ENCODE peak calls at places on chromosomes 7 and 10, in six cellular contexts. X, K, O, T, I and H are unnamed samples.

GRCh38 chr7:103690576-103690975 is 244.6 kb upstream of the SLC26A5 start:
- DNase-seq in O (no peak), K (no peak), X (no peak), I (no peak), T (no peak), H (no peak)

GRCh38 chr10:114306116-114306973 is 67.3 kb downstream of the VWA2 start:
- DNase-seq in K (no peak), O (no peak), I (no peak), X (no peak), T (peak; percentile 79), H (peak; percentile 92)

GRCh38 chr10:70354566-70355233 is 27.7 kb downstream of the LRRC20 start:
- DNase-seq in I (no peak), T (no peak), K (no peak), X (no peak), O (no peak), H (no peak)

GRCh38 chr7:125423444-125424155 is 494.0 kb upstream of the POT1 start:
- DNase-seq in X (no peak), O (no peak), K (no peak), I (no peak), T (no peak), H (no peak)

GRCh38 chr10:70647086-70647485 is 25.2 kb upstream of the ADAMTS14 start:
- DNase-seq in I (no peak), O (no peak), K (no peak), X (no peak), T (no peak), H (no peak)

GRCh38 chr10:35416628-35417625 is 80.6 kb downstream of the CCNY start:
- DNase-seq in K (no peak), I (no peak), X (no peak), T (no peak), O (no peak), H (no peak)

GRCh38 chr10:3786295-3786981 is 1.4 kb upstream of the KLF6 start:
- DNase-seq in T (no peak), K (no peak), X (peak; percentile 51), I (peak; percentile 48), O (peak; percentile 24), H (no peak)

GRCh38 chr10:27744478-27745379 is 890 bp downstream of the MKX start:
- DNase-seq in T (no peak), I (no peak), O (no peak), K (no peak), X (peak; percentile 48), H (no peak)

GRCh38 chr7:38463277-38464224 is 167.6 kb downstream of the AMPH start:
- DNase-seq in O (no peak), T (no peak), I (peak; percentile 79), X (peak; percentile 53), K (peak; percentile 72), H (no peak)

GRCh38 chr10:4280481-4281206 is 495.6 kb upstream of the KLF6 start:
- DNase-seq in I (no peak), X (no peak), T (peak; percentile 74), K (no peak), O (no peak), H (no peak)

GRCh38 chr7:106872763-106873162 is 7.7 kb downstream of the PIK3CG start:
- DNase-seq in O (no peak), I (no peak), X (no peak), K (no peak), T (no peak), H (no peak)

GRCh38 chr10:53786236-53786635 is 1013.7 kb upstream of the MBL2 start:
- DNase-seq in O (no peak), X (no peak), I (no peak), K (no peak), T (no peak), H (no peak)

GRCh38 chr7:42522227-42522991 is 285.4 kb upstream of the GLI3 start:
- DNase-seq in I (no peak), K (no peak), O (no peak), T (no peak), X (no peak), H (no peak)

GRCh38 chr10:111650088-111650487 is 533.5 kb downstream of the GPAM start:
- DNase-seq in X (no peak), O (no peak), K (no peak), T (no peak), I (no peak), H (no peak)

GRCh38 chr10:107548301-107548700 is 383.8 kb upstream of the SORCS1 start:
- DNase-seq in X (no peak), O (no peak), I (no peak), T (peak; percentile 52), K (no peak), H (no peak)

GRCh38 chr7:74481458-74482324 is 28.0 kb downstream of the GTF2IRD1 start:
- DNase-seq in I (no peak), K (no peak), X (no peak), T (no peak), O (no peak), H (no peak)

GRCh38 chr10:97426776-97427570 is 982 bp downstream of the PGAM1 start:
- DNase-seq in I (no peak), X (no peak), O (no peak), K (no peak), T (no peak), H (no peak)

GRCh38 chr10:48439031-48439430 is 132.6 kb downstream of the MAPK8 start:
- DNase-seq in K (no peak), O (no peak), I (no peak), X (no peak), T (peak; percentile 40), H (no peak)